ENCODE peak calls at places on chromosomes 5 and 9, in seven cellular contexts. K is A549, L is HepG2, F is IMR-90, Y is H1, E is K562, N is GM12878. J is an unnamed sample.

GRCh38 chr9:107952773-107953172 is 463.2 kb upstream of the KLF4 start:
- DNase-seq in N (no peak), L (no peak), Y (no peak), F (no peak), E (no peak), K (no peak), J (no peak)

GRCh38 chr5:10695055-10695649 is 65.9 kb downstream of the DAP start:
- DNase-seq in F (peak), N (no peak), E (peak), Y (peak), K (peak), L (peak), J (no peak)

GRCh38 chr5:53364098-53364497 is 116.3 kb upstream of the FST start:
- DNase-seq in L (no peak), F (peak), Y (no peak), N (no peak), E (no peak), K (no peak), J (no peak)

GRCh38 chr9:89038354-89039091 is 47.3 kb downstream of the S1PR3 start:
- DNase-seq in F (peak), E (no peak), L (no peak), K (no peak), N (no peak), Y (no peak), J (no peak)

GRCh38 chr9:93159601-93160418 is 24.1 kb upstream of the WNK2 start:
- DNase-seq in N (no peak), L (peak), Y (peak), F (peak), E (peak), K (peak), J (peak)

GRCh38 chr9:74952281-74953151 is at the start of gene C9orf40:
- DNase-seq in L (peak), Y (peak), E (peak), F (peak), N (peak), K (peak), J (peak)

GRCh38 chr5:7392401-7393024 is 3.4 kb upstream of the ADCY2 start:
- DNase-seq in E (peak), N (no peak), F (no peak), L (peak), Y (no peak), K (peak), J (no peak)

GRCh38 chr9:124331580-124331979 is 73.8 kb downstream of the NEK6 start:
- DNase-seq in Y (no peak), E (no peak), K (no peak), F (no peak), L (no peak), N (no peak), J (no peak)

GRCh38 chr5:80973027-80973426 is 12.9 kb downstream of the RASGRF2 start:
- DNase-seq in Y (no peak), K (no peak), L (no peak), E (no peak), F (no peak), N (no peak), J (no peak)

GRCh38 chr9:33287087-33287490 is 3.2 kb upstream of the NFX1 start:
- DNase-seq in L (peak), E (peak), N (no peak), K (peak), F (peak), Y (peak), J (peak)

GRCh38 chr9:98805506-98806272 is 1.8 kb upstream of the GALNT12 start:
- DNase-seq in Y (no peak), F (peak), K (no peak), L (no peak), E (no peak), N (no peak), J (no peak)

GRCh38 chr5:88883059-88883565 is at the start of gene MEF2C:
- DNase-seq in Y (peak), L (no peak), F (peak), E (peak), N (no peak), K (no peak), J (peak)

GRCh38 chr5:31007672-31008071 is 185.8 kb upstream of the CDH6 start:
- DNase-seq in N (no peak), F (no peak), K (no peak), Y (no peak), E (no peak), L (no peak), J (no peak)

GRCh38 chr9:3969846-3970245 is 330.0 kb downstream of the GLIS3 start:
- DNase-seq in E (no peak), Y (no peak), N (no peak), F (no peak), K (no peak), L (no peak), J (no peak)

GRCh38 chr5:59065551-59065950 is 482.7 kb downstream of the RAB3C start:
- DNase-seq in N (no peak), K (no peak), Y (no peak), L (no peak), F (peak), E (no peak), J (no peak)

GRCh38 chr5:139574641-139575312 is 13.6 kb downstream of the UBE2D2 start:
- DNase-seq in Y (no peak), F (peak), K (peak), L (peak), E (peak), N (no peak), J (no peak)

GRCh38 chr9:77011973-77012817 is 7.3 kb upstream of the FOXB2 start:
- DNase-seq in F (peak), Y (peak), K (no peak), E (peak), L (peak), N (no peak), J (peak)

GRCh38 chr5:81835813-81836458 is 85.0 kb upstream of the SSBP2 start:
- DNase-seq in Y (no peak), E (no peak), K (no peak), F (peak), N (no peak), L (no peak), J (no peak)

GRCh38 chr5:28896949-28897348 is 1858.6 kb upstream of the CDH9 start:
- DNase-seq in K (peak), L (peak), F (no peak), E (no peak), N (no peak), Y (no peak), J (no peak)
- TF ChIP-seq CEBPB in K (no peak), L (no peak), F (no peak), E (no peak), N (no peak), Y (no peak), J (no peak)

GRCh38 chr5:68257207-68257606 is 41.7 kb downstream of the PIK3R1 start:
- DNase-seq in E (no peak), Y (no peak), L (no peak), N (no peak), F (no peak), K (no peak), J (no peak)
- H3K27ac ChIP-seq in E (no peak), Y (no peak), L (no peak), N (no peak), F (no peak), K (no peak), J (no peak)

GRCh38 chr5:133164759-133165158 is 112.9 kb downstream of the HSPA4 start:
- DNase-seq in N (no peak), E (no peak), Y (no peak), F (no peak), K (no peak), L (no peak), J (no peak)
- TF ChIP-seq CEBPB in N (no peak), E (no peak), Y (no peak), F (no peak), K (no peak), L (no peak), J (no peak)

DNA sequence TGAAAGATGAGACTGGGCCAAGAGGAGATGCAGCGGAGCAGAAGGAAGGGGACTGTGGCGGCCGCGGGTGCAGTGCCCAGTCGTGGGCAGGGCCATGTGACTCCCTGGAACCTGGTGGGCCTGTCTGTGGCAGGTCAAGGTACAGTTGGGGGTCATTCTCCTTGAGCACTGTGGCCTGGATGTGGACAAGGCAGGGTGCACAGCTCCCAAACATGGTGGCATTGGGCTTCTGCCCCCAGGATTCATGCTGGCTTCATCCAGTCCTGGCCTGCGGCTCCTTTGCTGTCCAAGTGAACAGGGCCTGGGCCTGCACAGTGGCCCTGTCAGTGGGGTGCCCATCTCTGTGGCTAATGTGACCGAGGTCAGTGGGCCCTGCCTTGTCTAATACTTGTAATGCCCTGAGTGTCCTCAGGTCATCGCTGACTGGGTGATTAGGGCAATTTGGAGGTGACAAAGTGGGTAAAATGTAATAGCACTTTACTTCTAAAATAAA is 39.9 kb downstream of the CEP72 start:
- DNase-seq in N (no peak), K (no peak), Y (peak), F (no peak), L (no peak), E (no peak), J (no peak)
- H3K27ac ChIP-seq in N (no peak), K (no peak), Y (no peak), F (no peak), L (no peak), E (no peak), J (no peak)

J was measured in HCT116.